ENCODE peak calls at places on chromosome 4, in four cellular contexts. Q, B, S and U are unnamed samples.
A peak's percentile ranks its signal among the peaks of the same experiment; 100 is the strongest.

GRCh38 chr4:61511716-61512488 is 311.8 kb downstream of the ADGRL3 start:
- DNase-seq in Q (no peak), B (no peak), S (no peak), U (no peak)

GRCh38 chr4:128424524-128425195 is 137.0 kb upstream of the PGRMC2 start:
- DNase-seq in S (no peak), B (no peak), Q (no peak), U (no peak)

GRCh38 chr4:149296084-149296483 is 519.6 kb downstream of the IQCM start:
- DNase-seq in Q (no peak), B (no peak), S (no peak), U (no peak)

GRCh38 chr4:111128327-111128726 is 505.4 kb upstream of the PITX2 start:
- DNase-seq in S (no peak), Q (no peak), B (no peak), U (no peak)

GRCh38 chr4:13640149-13640671 is 12.7 kb upstream of the BOD1L1 start:
- DNase-seq in Q (no peak), S (no peak), B (no peak), U (no peak)

GRCh38 chr4:2338754-2339457 is 77.0 kb upstream of the MXD4 start:
- DNase-seq in S (no peak), Q (no peak), B (no peak), U (no peak)

GRCh38 chr4:185916683-185917082 is 104.7 kb upstream of the SORBS2 start:
- DNase-seq in B (no peak), Q (no peak), S (no peak), U (no peak)

GRCh38 chr4:98778206-98778605 is 119.8 kb upstream of the TSPAN5 start:
- DNase-seq in B (no peak), S (no peak), Q (no peak), U (no peak)

GRCh38 chr4:169975131-169975836 is 50.9 kb downstream of the MFAP3L start:
- DNase-seq in Q (no peak), S (no peak), B (no peak), U (no peak)

GRCh38 chr4:8830611-8831200 is 40.9 kb downstream of the HMX1 start:
- DNase-seq in Q (no peak), B (no peak), S (no peak), U (no peak)

GRCh38 chr4:56906534-56906933 is 1.2 kb upstream of the REST start:
- DNase-seq in Q (no peak), S (no peak), B (no peak), U (no peak)

GRCh38 chr4:156481845-156482244 is 489.8 kb downstream of the PDGFC start:
- DNase-seq in Q (no peak), S (no peak), B (no peak), U (no peak)

GRCh38 chr4:36280555-36280954 is 861 bp upstream of the DTHD1 start:
- DNase-seq in B (no peak), S (no peak), Q (no peak), U (no peak)

GRCh38 chr4:17504081-17504480 is 7.8 kb downstream of the QDPR start:
- DNase-seq in S (no peak), B (no peak), Q (no peak), U (no peak)

GRCh38 chr4:6896035-6896434 is 13.6 kb upstream of the TBC1D14 start:
- DNase-seq in S (peak; percentile 42), Q (no peak), B (no peak), U (no peak)

GRCh38 chr4:77100234-77100633 is 24.4 kb upstream of the CCNI start:
- DNase-seq in B (no peak), S (no peak), Q (no peak), U (no peak)

GRCh38 chr4:187606581-187606980 is 389.0 kb upstream of the ZFP42 start:
- DNase-seq in Q (peak; percentile 17), S (peak; percentile 60), B (no peak), U (peak; percentile 13)

GRCh38 chr4:56129431-56129861 is 180.7 kb downstream of the CEP135 start:
- DNase-seq in Q (no peak), B (no peak), S (no peak), U (no peak)

GRCh38 chr4:153759407-153760226 is at the start of gene RNF175:
- DNase-seq in Q (no peak), B (no peak), S (peak; percentile 26), U (no peak)

GRCh38 chr4:70940134-70940533 is 38.0 kb downstream of the MOB1B start:
- DNase-seq in B (no peak), S (no peak), Q (no peak), U (no peak)

GRCh38 chr4:15779336-15779735 is 1.2 kb downstream of the CD38 start:
- DNase-seq in B (no peak), S (no peak), Q (peak; percentile 55), U (no peak)

GRCh38 chr4:53919605-53920004 is 144.8 kb downstream of the CHIC2 start:
- DNase-seq in B (no peak), Q (peak; percentile 35), S (no peak), U (no peak)

GRCh38 chr4:69878250-69878649 is 18.3 kb upstream of the SULT1E1 start:
- DNase-seq in Q (no peak), B (no peak), S (no peak), U (no peak)

GRCh38 chr4:46937493-46937892 is 28.4 kb upstream of the COX7B2 start:
- DNase-seq in B (no peak), Q (no peak), S (no peak), U (no peak)

GRCh38 chr4:184887947-184888346 is 62.2 kb upstream of the ACSL1 start:
- DNase-seq in B (no peak), S (no peak), Q (no peak), U (no peak)

GRCh38 chr4:2812985-2813384 is 20.1 kb downstream of the SH3BP2 start:
- DNase-seq in B (no peak), S (no peak), Q (no peak), U (no peak)

GRCh38 chr4:168914095-168914494 is 96.0 kb downstream of the CBR4 start:
- DNase-seq in B (no peak), Q (no peak), S (no peak), U (no peak)

GRCh38 chr4:176547005-176547404 is 227.2 kb downstream of the SPCS3 start:
- DNase-seq in S (no peak), B (no peak), Q (no peak), U (no peak)

GRCh38 chr4:8079916-8080753 is 78.5 kb downstream of the ABLIM2 start:
- DNase-seq in S (no peak), Q (no peak), B (no peak), U (no peak)

GRCh38 chr4:25467843-25468242 is 90.8 kb downstream of the ANAPC4 start:
- DNase-seq in B (no peak), Q (no peak), S (no peak), U (no peak)

GRCh38 chr4:36168127-36168898 is 76.0 kb downstream of the ARAP2 start:
- DNase-seq in S (no peak), B (no peak), Q (no peak), U (no peak)

GRCh38 chr4:64158648-64159326 is 250.5 kb downstream of the TECRL start:
- DNase-seq in B (peak; percentile 19), S (peak; percentile 30), Q (peak; percentile 43), U (peak; percentile 5)

GRCh38 chr4:137651128-137651527 is 118.8 kb upstream of the PCDH18 start:
- DNase-seq in S (no peak), Q (no peak), B (no peak), U (no peak)

GRCh38 chr4:19727141-19727540 is 524.6 kb upstream of the SLIT2 start:
- DNase-seq in S (no peak), B (no peak), Q (no peak), U (no peak)

GRCh38 chr4:165070560-165070959 is 16.9 kb downstream of the TRIM75 start:
- DNase-seq in B (no peak), Q (no peak), S (no peak), U (no peak)

GRCh38 chr4:87219648-87220093 is 747 bp downstream of the KLHL8 start:
- DNase-seq in Q (no peak), S (peak; percentile 56), B (no peak), U (peak; percentile 43)

GRCh38 chr4:26682436-26682835 is 98.6 kb downstream of the TBC1D19 start:
- DNase-seq in S (no peak), B (no peak), Q (no peak), U (no peak)

GRCh38 chr4:26692014-26692726 is 108.3 kb downstream of the TBC1D19 start:
- DNase-seq in S (peak; percentile 39), B (no peak), Q (no peak), U (no peak)

GRCh38 chr4:26687728-26688127 is 103.8 kb downstream of the TBC1D19 start:
- DNase-seq in B (no peak), S (no peak), Q (no peak), U (no peak)
- TF ChIP-seq SPI1 in B (no peak), S (no peak), Q (no peak), U (no peak)

GRCh38 chr4:157911662-157912061 is 261.2 kb downstream of the GASK1B start:
- DNase-seq in Q (no peak), S (no peak), B (no peak), U (no peak)
- TF ChIP-seq POLR2AphosphoS5 in Q (no peak), S (no peak), B (no peak), U (no peak)

DNA sequence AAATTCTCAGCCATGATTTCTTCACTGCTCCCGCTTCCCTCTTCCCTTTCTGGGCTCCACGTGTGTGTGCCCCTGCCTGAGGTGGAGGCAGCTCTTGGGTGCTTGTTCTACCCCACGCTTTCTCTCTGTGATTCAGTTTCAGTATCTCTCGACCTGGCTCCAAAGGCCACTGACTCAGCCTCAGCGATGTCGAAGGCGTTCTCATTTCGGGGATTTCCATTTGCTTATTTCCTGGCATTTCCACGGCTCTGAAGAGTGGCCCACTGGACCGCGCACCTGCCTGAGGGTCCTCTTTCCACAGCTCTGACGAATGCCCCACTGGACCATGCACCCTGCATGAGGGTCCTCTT is 52.4 kb downstream of the GAK start:
- DNase-seq in Q (no peak), B (peak; percentile 35), S (no peak), U (no peak)
- TF ChIP-seq SPI1 in Q (no peak), B (peak; percentile 45), S (no peak), U (no peak)

GRCh38 chr4:52822583-52823477 is 39.3 kb upstream of the RASL11B start:
- DNase-seq in B (no peak), S (no peak), Q (no peak), U (no peak)
- TF ChIP-seq POLR2AphosphoS5 in B (no peak), S (no peak), Q (no peak), U (no peak)

GRCh38 chr4:48699470-48699869 is 80.6 kb downstream of the FRYL start:
- DNase-seq in Q (no peak), B (no peak), S (no peak), U (no peak)

GRCh38 chr4:48693856-48694574 is 86.1 kb downstream of the FRYL start:
- DNase-seq in B (no peak), Q (no peak), S (no peak), U (no peak)

GRCh38 chr4:48692897-48693296 is 87.2 kb downstream of the FRYL start:
- DNase-seq in Q (no peak), S (no peak), B (no peak), U (no peak)

GRCh38 chr4:48694824-48695223 is 85.3 kb downstream of the FRYL start:
- DNase-seq in S (no peak), Q (no peak), B (no peak), U (no peak)

GRCh38 chr4:48698029-48698901 is 81.8 kb downstream of the FRYL start:
- DNase-seq in S (no peak), Q (peak; percentile 5), B (no peak), U (no peak)
- TF ChIP-seq SPI1 in S (no peak), Q (no peak), B (no peak), U (no peak)